ENCODE peak calls at places on chromosomes 4 and X, in five cellular contexts. One of them, this sample, is unnamed.

GRCh38 chr4:24912252-24913098 is at the start of gene CCDC149:
- DNase-seq in hepatocyte: peak
- DNase-seq in neural progenitor cell: peak
- DNase-seq in PC-3: peak
- DNase-seq in mammary epithelial cell: peak
- DNase-seq in this sample: peak

GRCh38 chrX:119573840-119574393 is 446 bp upstream of the UBE2A start:
- DNase-seq in hepatocyte: peak
- DNase-seq in neural progenitor cell: no peak
- DNase-seq in PC-3: peak
- DNase-seq in mammary epithelial cell: peak
- DNase-seq in this sample: peak

GRCh38 chr4:74516321-74516720 is 71.4 kb downstream of the AREG start:
- DNase-seq in hepatocyte: no peak
- DNase-seq in neural progenitor cell: no peak
- DNase-seq in PC-3: no peak
- DNase-seq in mammary epithelial cell: peak
- DNase-seq in this sample: no peak

GRCh38 chr4:90025248-90025647 is 101.9 kb upstream of the CCSER1 start:
- DNase-seq in hepatocyte: peak
- DNase-seq in neural progenitor cell: no peak
- DNase-seq in PC-3: peak
- DNase-seq in mammary epithelial cell: peak
- DNase-seq in this sample: no peak

GRCh38 chrX:150199803-150200202 is 163.3 kb upstream of the MAMLD1 start:
- DNase-seq in hepatocyte: no peak
- DNase-seq in neural progenitor cell: no peak
- DNase-seq in PC-3: peak
- DNase-seq in mammary epithelial cell: no peak
- DNase-seq in this sample: no peak

GRCh38 chr4:2695661-2696060 is 60.5 kb downstream of the TNIP2 start:
- DNase-seq in hepatocyte: no peak
- DNase-seq in neural progenitor cell: no peak
- DNase-seq in PC-3: no peak
- DNase-seq in mammary epithelial cell: no peak
- DNase-seq in this sample: no peak

GRCh38 chr4:15855804-15856475 is 77.8 kb downstream of the CD38 start:
- DNase-seq in hepatocyte: no peak
- DNase-seq in neural progenitor cell: no peak
- DNase-seq in PC-3: no peak
- DNase-seq in mammary epithelial cell: no peak
- DNase-seq in this sample: no peak

GRCh38 chr4:168811793-168812651 is 198.0 kb downstream of the CBR4 start:
- DNase-seq in hepatocyte: peak
- DNase-seq in neural progenitor cell: no peak
- DNase-seq in PC-3: no peak
- DNase-seq in mammary epithelial cell: peak
- DNase-seq in this sample: no peak

GRCh38 chr4:121551271-121551670 is 145.5 kb downstream of the ANXA5 start:
- DNase-seq in hepatocyte: no peak
- DNase-seq in neural progenitor cell: no peak
- DNase-seq in PC-3: no peak
- DNase-seq in mammary epithelial cell: peak
- DNase-seq in this sample: no peak

GRCh38 chr4:113614414-113614813 is 147.1 kb downstream of the CAMK2D start:
- DNase-seq in hepatocyte: no peak
- DNase-seq in neural progenitor cell: no peak
- DNase-seq in PC-3: no peak
- DNase-seq in mammary epithelial cell: no peak
- DNase-seq in this sample: no peak

GRCh38 chr4:2042207-2042946 is 16.8 kb upstream of the NAT8L start:
- DNase-seq in hepatocyte: peak
- DNase-seq in neural progenitor cell: peak
- DNase-seq in PC-3: no peak
- DNase-seq in mammary epithelial cell: no peak
- DNase-seq in this sample: peak

GRCh38 chr4:36172650-36173049 is 71.7 kb downstream of the ARAP2 start:
- DNase-seq in hepatocyte: no peak
- DNase-seq in neural progenitor cell: no peak
- DNase-seq in PC-3: no peak
- DNase-seq in mammary epithelial cell: no peak
- DNase-seq in this sample: no peak

GRCh38 chrX:1336331-1337143 is at the start of gene IL3RA:
- DNase-seq in hepatocyte: peak
- DNase-seq in neural progenitor cell: no peak
- DNase-seq in PC-3: no peak
- DNase-seq in mammary epithelial cell: no peak
- DNase-seq in this sample: peak

GRCh38 chrX:21004835-21005234 is 369.4 kb upstream of the CNKSR2 start:
- DNase-seq in hepatocyte: no peak
- DNase-seq in neural progenitor cell: no peak
- DNase-seq in PC-3: peak
- DNase-seq in mammary epithelial cell: peak
- DNase-seq in this sample: no peak

GRCh38 chr4:165874799-165875371 is 1.8 kb downstream of the TLL1 start:
- DNase-seq in hepatocyte: peak
- DNase-seq in neural progenitor cell: peak
- DNase-seq in PC-3: peak
- DNase-seq in mammary epithelial cell: peak
- DNase-seq in this sample: no peak

GRCh38 chrX:68146054-68146453 is 287.2 kb downstream of the OPHN1 start:
- DNase-seq in hepatocyte: peak
- DNase-seq in neural progenitor cell: peak
- DNase-seq in PC-3: peak
- DNase-seq in mammary epithelial cell: peak
- DNase-seq in this sample: peak

GRCh38 chrX:147935156-147935758 is 23.5 kb downstream of the FMR1 start:
- DNase-seq in hepatocyte: no peak
- DNase-seq in neural progenitor cell: no peak
- DNase-seq in PC-3: no peak
- DNase-seq in mammary epithelial cell: no peak
- DNase-seq in this sample: no peak

GRCh38 chr4:76867880-76868655 is 29.9 kb downstream of the SOWAHB start:
- DNase-seq in hepatocyte: peak
- DNase-seq in neural progenitor cell: peak
- DNase-seq in PC-3: no peak
- DNase-seq in mammary epithelial cell: no peak
- DNase-seq in this sample: peak

GRCh38 chrX:3351287-3351686 is 4.8 kb upstream of the MXRA5 start:
- DNase-seq in hepatocyte: no peak
- DNase-seq in neural progenitor cell: no peak
- DNase-seq in PC-3: no peak
- DNase-seq in mammary epithelial cell: no peak
- DNase-seq in this sample: no peak

GRCh38 chr4:123836919-123837605 is 440.5 kb downstream of the SPRY1 start:
- DNase-seq in hepatocyte: no peak
- DNase-seq in neural progenitor cell: no peak
- DNase-seq in PC-3: peak
- DNase-seq in mammary epithelial cell: no peak
- DNase-seq in this sample: peak

GRCh38 chr4:5887011-5887360 is 5.9 kb downstream of the CRMP1 start:
- DNase-seq in hepatocyte: no peak
- DNase-seq in neural progenitor cell: no peak
- DNase-seq in PC-3: no peak
- DNase-seq in mammary epithelial cell: no peak
- DNase-seq in this sample: no peak

GRCh38 chr4:83138979-83139378 is 24.4 kb upstream of the PLAC8 start:
- DNase-seq in hepatocyte: no peak
- DNase-seq in neural progenitor cell: no peak
- DNase-seq in PC-3: no peak
- DNase-seq in mammary epithelial cell: no peak
- DNase-seq in this sample: no peak

GRCh38 chr4:107183155-107183774 is 147.2 kb upstream of the DKK2 start:
- DNase-seq in hepatocyte: peak
- DNase-seq in neural progenitor cell: peak
- DNase-seq in PC-3: peak
- DNase-seq in mammary epithelial cell: peak
- DNase-seq in this sample: peak

GRCh38 chrX:19800821-19801220 is 86.6 kb downstream of the SH3KBP1 start:
- DNase-seq in hepatocyte: no peak
- DNase-seq in neural progenitor cell: no peak
- DNase-seq in PC-3: no peak
- DNase-seq in mammary epithelial cell: no peak
- DNase-seq in this sample: no peak

GRCh38 chrX:27085346-27085745 is 377.8 kb downstream of the PPP4R3C start:
- DNase-seq in hepatocyte: no peak
- DNase-seq in neural progenitor cell: no peak
- DNase-seq in PC-3: no peak
- DNase-seq in mammary epithelial cell: no peak
- DNase-seq in this sample: no peak

GRCh38 chr4:151990201-151990600 is 229.4 kb upstream of the GATB start:
- DNase-seq in hepatocyte: no peak
- DNase-seq in neural progenitor cell: no peak
- DNase-seq in PC-3: peak
- DNase-seq in mammary epithelial cell: peak
- DNase-seq in this sample: no peak

GRCh38 chr4:15034071-15034764 is 31.9 kb downstream of the CPEB2 start:
- DNase-seq in hepatocyte: no peak
- DNase-seq in neural progenitor cell: no peak
- DNase-seq in PC-3: peak
- DNase-seq in mammary epithelial cell: peak
- DNase-seq in this sample: no peak

GRCh38 chr4:153335665-153336064 is 8.8 kb upstream of the MND1 start:
- DNase-seq in hepatocyte: no peak
- DNase-seq in neural progenitor cell: no peak
- DNase-seq in PC-3: peak
- DNase-seq in mammary epithelial cell: peak
- DNase-seq in this sample: no peak

GRCh38 chrX:136380010-136380769 is 79.4 kb downstream of the ADGRG4 start:
- DNase-seq in hepatocyte: no peak
- DNase-seq in neural progenitor cell: no peak
- DNase-seq in PC-3: no peak
- DNase-seq in mammary epithelial cell: no peak
- DNase-seq in this sample: no peak

GRCh38 chr4:77193511-77194236 is 36.7 kb downstream of the CCNG2 start:
- DNase-seq in hepatocyte: no peak
- DNase-seq in neural progenitor cell: peak
- DNase-seq in PC-3: no peak
- DNase-seq in mammary epithelial cell: no peak
- DNase-seq in this sample: peak

GRCh38 chrX:31551913-31552312 is 480.1 kb upstream of the FTHL17 start:
- DNase-seq in hepatocyte: no peak
- DNase-seq in neural progenitor cell: no peak
- DNase-seq in PC-3: no peak
- DNase-seq in mammary epithelial cell: no peak
- DNase-seq in this sample: no peak

GRCh38 chrX:52979568-52979967 is 21.2 kb upstream of the FAM156A start:
- DNase-seq in hepatocyte: no peak
- DNase-seq in neural progenitor cell: no peak
- DNase-seq in PC-3: no peak
- DNase-seq in mammary epithelial cell: no peak
- DNase-seq in this sample: no peak

GRCh38 chr4:139951051-139951450 is 202.9 kb downstream of the MAML3 start:
- DNase-seq in hepatocyte: no peak
- DNase-seq in neural progenitor cell: no peak
- DNase-seq in PC-3: no peak
- DNase-seq in mammary epithelial cell: peak
- DNase-seq in this sample: peak

GRCh38 chrX:29419774-29420553 is 795.4 kb upstream of the MAGEB2 start:
- DNase-seq in hepatocyte: peak
- DNase-seq in neural progenitor cell: no peak
- DNase-seq in PC-3: no peak
- DNase-seq in mammary epithelial cell: no peak
- DNase-seq in this sample: no peak

GRCh38 chrX:7205037-7205577 is 57.2 kb upstream of the PUDP start:
- DNase-seq in hepatocyte: no peak
- DNase-seq in neural progenitor cell: no peak
- DNase-seq in PC-3: no peak
- DNase-seq in mammary epithelial cell: no peak
- DNase-seq in this sample: no peak

GRCh38 chr4:99002274-99002673 is 6.8 kb downstream of the METAP1 start:
- DNase-seq in hepatocyte: no peak
- DNase-seq in neural progenitor cell: no peak
- DNase-seq in PC-3: no peak
- DNase-seq in mammary epithelial cell: peak
- DNase-seq in this sample: no peak
- H3K4me2 ChIP-seq in hepatocyte: peak
- H3K4me2 ChIP-seq in neural progenitor cell: peak
- H3K4me2 ChIP-seq in PC-3: no peak
- H3K4me2 ChIP-seq in mammary epithelial cell: peak
- H3K4me2 ChIP-seq in this sample: no peak

DNA sequence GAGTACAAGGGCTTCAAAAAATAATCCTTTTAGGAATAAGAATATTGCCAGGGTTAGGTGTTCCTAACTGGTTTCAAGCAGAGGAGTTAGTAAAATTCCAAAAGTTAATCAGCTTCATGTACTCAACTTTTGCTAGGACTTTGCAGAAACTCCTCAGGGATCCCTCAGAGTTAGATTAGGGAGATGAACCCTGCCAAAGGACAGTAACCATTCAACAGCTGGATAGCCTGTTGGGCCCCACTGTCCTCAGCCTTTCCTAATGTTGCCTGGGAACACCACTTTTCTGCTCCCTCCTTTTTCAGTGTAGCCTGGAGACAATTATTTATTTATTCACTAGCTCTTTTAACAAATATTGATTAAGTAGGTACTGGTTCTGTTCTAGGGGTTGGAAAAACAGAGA is 53.8 kb downstream of the NFKB1 start:
- DNase-seq in hepatocyte: no peak
- DNase-seq in neural progenitor cell: no peak
- DNase-seq in PC-3: no peak
- DNase-seq in mammary epithelial cell: no peak
- DNase-seq in this sample: no peak
- H3K4me2 ChIP-seq in hepatocyte: no peak
- H3K4me2 ChIP-seq in neural progenitor cell: no peak
- H3K4me2 ChIP-seq in PC-3: no peak
- H3K4me2 ChIP-seq in mammary epithelial cell: no peak
- H3K4me2 ChIP-seq in this sample: no peak

DNA sequence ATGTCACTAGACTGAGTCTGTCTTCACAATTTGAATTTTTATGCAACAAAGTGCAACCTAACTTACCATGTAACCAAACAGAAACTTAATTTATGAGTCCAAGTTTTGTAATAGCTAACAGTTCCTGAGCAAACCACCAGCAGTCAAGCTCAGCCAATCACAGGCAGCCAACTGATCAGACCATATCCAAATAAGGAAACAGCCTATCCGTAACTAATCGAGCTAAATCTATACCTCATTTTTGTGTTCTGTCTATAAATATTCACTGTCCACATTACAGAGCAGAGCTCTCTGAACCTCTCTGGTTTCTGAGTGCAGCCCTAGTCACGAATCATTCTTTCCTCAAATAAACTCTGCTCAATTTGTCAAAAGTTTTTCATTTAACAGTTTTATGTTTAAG is 367.6 kb downstream of the PRR32 start:
- DNase-seq in hepatocyte: no peak
- DNase-seq in neural progenitor cell: no peak
- DNase-seq in PC-3: no peak
- DNase-seq in mammary epithelial cell: no peak
- DNase-seq in this sample: no peak
- H3K4me2 ChIP-seq in hepatocyte: no peak
- H3K4me2 ChIP-seq in neural progenitor cell: no peak
- H3K4me2 ChIP-seq in PC-3: no peak
- H3K4me2 ChIP-seq in mammary epithelial cell: no peak
- H3K4me2 ChIP-seq in this sample: no peak

GRCh38 chr4:170109586-170110289 is 20.0 kb upstream of the AADAT start:
- DNase-seq in hepatocyte: no peak
- DNase-seq in neural progenitor cell: peak
- DNase-seq in PC-3: no peak
- DNase-seq in mammary epithelial cell: peak
- DNase-seq in this sample: no peak
- H3K4me2 ChIP-seq in hepatocyte: peak
- H3K4me2 ChIP-seq in neural progenitor cell: peak
- H3K4me2 ChIP-seq in PC-3: no peak
- H3K4me2 ChIP-seq in mammary epithelial cell: no peak
- H3K4me2 ChIP-seq in this sample: no peak

This sample was measured in MM.1S.